ENCODE peak calls at places on chromosome 21, in four cellular contexts. H is effector CD8-positive, alpha-beta T cell; I is GM12891; U is CD8-positive, alpha-beta T cell. O is an unnamed sample.

GRCh38 chr21:43866233-43866632 is 1.2 kb downstream of the AGPAT3 start:
- DNase-seq in H (no peak), U (peak), I (peak), O (no peak)

GRCh38 chr21:45512626-45513002 is 29.6 kb downstream of the SLC19A1 start:
- DNase-seq in U (no peak), I (no peak), H (no peak), O (no peak)

GRCh38 chr21:39633770-39634181 is 21.0 kb downstream of the B3GALT5 start:
- DNase-seq in I (no peak), U (no peak), H (no peak), O (no peak)

GRCh38 chr21:44626262-44626661 is 631 bp upstream of the KRTAP10-9 start:
- DNase-seq in H (no peak), U (no peak), I (no peak), O (no peak)

GRCh38 chr21:31993826-31994791 is 121.3 kb downstream of the HUNK start:
- DNase-seq in H (no peak), I (no peak), U (no peak), O (no peak)

GRCh38 chr21:34183331-34183928 is 110.1 kb downstream of the MRPS6 start:
- DNase-seq in U (no peak), H (no peak), I (no peak), O (no peak)

GRCh38 chr21:44574457-44575306 is 1.2 kb downstream of the KRTAP10-4 start:
- DNase-seq in U (no peak), I (no peak), H (no peak), O (no peak)

GRCh38 chr21:45504516-45505415 is 37.5 kb downstream of the SLC19A1 start:
- DNase-seq in I (no peak), U (no peak), H (no peak), O (no peak)

GRCh38 chr21:36135391-36136094 is 664 bp downstream of the CBR3 start:
- DNase-seq in H (peak), U (peak), I (peak), O (peak)

GRCh38 chr21:24941316-24942185 is 665.7 kb downstream of the MRPL39 start:
- DNase-seq in U (no peak), I (no peak), H (no peak), O (no peak)

GRCh38 chr21:43936186-43936967 is 71.4 kb downstream of the AGPAT3 start:
- DNase-seq in I (no peak), H (no peak), U (no peak), O (no peak)

GRCh38 chr21:45970674-45971486 is 10.7 kb upstream of the COL6A1 start:
- DNase-seq in I (no peak), H (peak), U (peak), O (no peak)

GRCh38 chr21:25722631-25723030 is 12.1 kb downstream of the ATP5PF start:
- DNase-seq in U (no peak), H (no peak), I (no peak), O (no peak)

GRCh38 chr21:35637431-35637830 is 422.9 kb downstream of the SETD4 start:
- DNase-seq in U (no peak), I (no peak), H (no peak), O (no peak)

GRCh38 chr21:33821580-33822322 is 93.9 kb downstream of the ATP5PO start:
- DNase-seq in H (no peak), U (no peak), I (no peak), O (no peak)

GRCh38 chr21:38809170-38809878 is 3.6 kb downstream of the ETS2 start:
- DNase-seq in U (no peak), H (no peak), I (no peak), O (no peak)

GRCh38 chr21:44199448-44199847 is 41.3 kb downstream of the ICOSLG start:
- DNase-seq in H (no peak), U (no peak), I (no peak), O (no peak)

GRCh38 chr21:46116189-46116845 is 18.4 kb downstream of the COL6A2 start:
- DNase-seq in U (no peak), I (peak), H (no peak), O (no peak)

GRCh38 chr21:17416139-17416538 is 96.7 kb upstream of the CXADR start:
- DNase-seq in I (no peak), H (no peak), U (no peak), O (no peak)

GRCh38 chr21:45543710-45544448 is 1.6 kb upstream of the SLC19A1 start:
- DNase-seq in H (no peak), U (peak), I (no peak), O (no peak)

GRCh38 chr21:28256420-28256831 is 736.3 kb downstream of the LTN1 start:
- DNase-seq in H (no peak), U (no peak), I (no peak), O (no peak)

GRCh38 chr21:42009018-42009830 is 936 bp downstream of the ZBTB21 start:
- DNase-seq in I (no peak), U (peak), H (peak), O (peak)

GRCh38 chr21:43712268-43712942 is 6.5 kb upstream of the PDXK start:
- DNase-seq in H (no peak), I (no peak), U (no peak), O (no peak)

O was measured in T-helper 2 cell treated with Interferon-gamma antibody and Interleukin-4, amounts not matched to agents 5 μg/mL and 100 μg/mL, for 36 hours.